ENCODE peak calls at places on chromosomes 11 and 22, in nine cellular contexts. D, V, B, E, S, P, W, U and R are unnamed samples.

GRCh38 chr11:119323532-119324033 is 6.7 kb upstream of the MCAM start:
- DNase-seq in D (no peak), B (peak), E (peak), V (peak), S (peak), P (peak), U (peak), W (peak), R (peak)

GRCh38 chr11:47348859-47349258 is 3.6 kb downstream of the MYBPC3 start:
- DNase-seq in D (no peak), B (peak), V (peak), U (no peak), P (no peak), W (peak), E (no peak), S (no peak), R (no peak)

GRCh38 chr22:47687776-47688175 is 925.3 kb downstream of the TBC1D22A start:
- DNase-seq in W (no peak), P (no peak), S (no peak), E (no peak), D (no peak), B (no peak), U (no peak), V (no peak), R (no peak)

GRCh38 chr11:110076388-110076965 is 16.7 kb upstream of the ZC3H12C start:
- DNase-seq in B (peak), P (no peak), V (no peak), S (no peak), U (no peak), W (no peak), D (no peak), E (no peak), R (no peak)

GRCh38 chr11:75346912-75347647 is 4.4 kb downstream of the ARRB1 start:
- DNase-seq in U (no peak), D (no peak), P (peak), V (no peak), B (peak), W (peak), E (no peak), S (peak), R (no peak)

GRCh38 chr22:38327805-38328204 is 10.6 kb upstream of the CSNK1E start:
- DNase-seq in W (peak), V (no peak), S (no peak), U (no peak), B (peak), E (no peak), P (no peak), D (no peak), R (no peak)

GRCh38 chr11:112828433-112828832 is 132.8 kb upstream of the NCAM1 start:
- DNase-seq in E (no peak), W (no peak), S (no peak), D (no peak), B (no peak), P (no peak), U (no peak), V (no peak), R (no peak)

GRCh38 chr11:468493-468892 is 18.4 kb downstream of the PTDSS2 start:
- DNase-seq in W (no peak), E (no peak), D (no peak), V (no peak), P (no peak), U (no peak), S (no peak), B (no peak), R (no peak)

GRCh38 chr11:12599408-12600143 is 74.6 kb upstream of the TEAD1 start:
- DNase-seq in W (no peak), U (no peak), E (no peak), S (peak), D (peak), B (peak), V (no peak), P (no peak), R (peak)

GRCh38 chr11:73140213-73141030 is 1.7 kb downstream of the FCHSD2 start:
- DNase-seq in V (peak), D (peak), S (peak), P (no peak), W (no peak), U (no peak), E (no peak), B (peak), R (peak)

GRCh38 chr11:75572744-75573143 is 10.7 kb downstream of the SERPINH1 start:
- DNase-seq in U (no peak), B (no peak), W (no peak), P (no peak), S (no peak), V (no peak), D (no peak), E (no peak), R (no peak)

GRCh38 chr22:37284807-37285355 is 2.6 kb downstream of the CYTH4 start:
- DNase-seq in P (peak), V (no peak), D (no peak), B (no peak), W (no peak), E (peak), S (peak), U (peak), R (peak)

GRCh38 chr11:65960824-65961266 is 689 bp upstream of the SART1 start:
- DNase-seq in E (no peak), B (no peak), W (no peak), U (no peak), V (no peak), D (no peak), S (no peak), P (no peak), R (no peak)

GRCh38 chr11:123640029-123640428 is 14.4 kb downstream of the SCN3B start:
- DNase-seq in V (no peak), W (no peak), B (no peak), S (no peak), P (no peak), E (no peak), U (no peak), D (no peak), R (no peak)

GRCh38 chr11:44590769-44591168 is 25.3 kb downstream of the CD82 start:
- DNase-seq in V (no peak), D (no peak), S (no peak), P (no peak), W (no peak), U (no peak), B (no peak), E (no peak), R (no peak)

GRCh38 chr11:87359401-87359800 is 321.7 kb downstream of the TMEM135 start:
- DNase-seq in E (no peak), P (no peak), D (no peak), U (no peak), V (no peak), W (no peak), B (no peak), S (no peak), R (no peak)

GRCh38 chr11:111435046-111435698 is 56.1 kb upstream of the POU2AF1 start:
- DNase-seq in U (no peak), P (peak), D (no peak), W (no peak), V (no peak), S (no peak), E (no peak), B (no peak), R (no peak)

GRCh38 chr22:25702571-25703167 is 39.3 kb upstream of the MYO18B start:
- DNase-seq in U (no peak), W (no peak), B (no peak), E (no peak), V (no peak), P (no peak), D (no peak), S (no peak), R (peak)

GRCh38 chr22:22109693-22110466 is 127.3 kb upstream of the TOP3B start:
- DNase-seq in V (no peak), P (no peak), D (no peak), E (no peak), S (no peak), W (no peak), B (no peak), U (no peak), R (no peak)

GRCh38 chr22:29216873-29217666 is 11.4 kb downstream of the EMID1 start:
- DNase-seq in P (peak), V (peak), U (no peak), B (peak), D (no peak), E (no peak), S (no peak), W (peak), R (no peak)

GRCh38 chr22:47325249-47325648 is 562.8 kb downstream of the TBC1D22A start:
- DNase-seq in W (no peak), B (no peak), S (no peak), E (no peak), P (no peak), U (no peak), D (no peak), V (no peak), R (no peak)

GRCh38 chr11:72224587-72225410 is at the start of gene INPPL1:
- DNase-seq in U (peak), P (peak), S (peak), B (peak), E (no peak), D (no peak), W (no peak), V (peak), R (peak)

GRCh38 chr22:41094036-41094435 is 1.6 kb downstream of the EP300 start:
- DNase-seq in S (no peak), V (no peak), W (peak), D (no peak), E (no peak), U (no peak), B (peak), P (no peak), R (peak)

GRCh38 chr11:68792400-68792955 is 41.2 kb upstream of the TESMIN start:
- DNase-seq in U (no peak), E (no peak), D (no peak), W (no peak), V (no peak), S (no peak), P (no peak), B (peak), R (no peak)

GRCh38 chr11:43545610-43546009 is 134.9 kb upstream of the HSD17B12 start:
- DNase-seq in U (no peak), S (no peak), V (no peak), P (no peak), W (no peak), D (no peak), B (no peak), E (no peak), R (no peak)

GRCh38 chr11:129569007-129569406 is 193.4 kb downstream of the BARX2 start:
- DNase-seq in W (no peak), B (no peak), D (no peak), U (no peak), V (no peak), S (no peak), E (no peak), P (no peak), R (no peak)

GRCh38 chr11:3201677-3202181 is 16.9 kb downstream of the MRGPRG start:
- DNase-seq in S (no peak), P (no peak), V (no peak), E (no peak), W (no peak), B (no peak), D (no peak), U (no peak), R (no peak)

GRCh38 chr11:2363816-2364370 is 13.2 kb upstream of the CD81 start:
- DNase-seq in V (no peak), U (no peak), P (no peak), W (no peak), S (no peak), E (no peak), B (no peak), D (no peak), R (no peak)

GRCh38 chr11:69509381-69509780 is 27.9 kb downstream of the LINC01488 start:
- DNase-seq in P (peak), U (no peak), B (no peak), D (no peak), E (no peak), V (no peak), S (no peak), W (no peak), R (no peak)

GRCh38 chr11:75333807-75334140 is 17.7 kb downstream of the ARRB1 start:
- DNase-seq in S (no peak), E (no peak), V (no peak), U (no peak), B (no peak), D (no peak), P (no peak), W (no peak), R (no peak)

GRCh38 chr22:17576475-17576874 is 13.2 kb downstream of the SLC25A18 start:
- DNase-seq in E (no peak), B (peak), S (no peak), U (no peak), W (peak), D (no peak), P (no peak), V (peak), R (no peak)

GRCh38 chr22:23404689-23405365 is 175.3 kb downstream of the IGLL1 start:
- DNase-seq in U (no peak), V (no peak), B (peak), P (peak), W (no peak), D (peak), S (no peak), E (no peak), R (no peak)

GRCh38 chr11:120511116-120511803 is at the start of gene GRIK4:
- DNase-seq in E (peak), V (peak), D (peak), W (peak), S (peak), U (peak), P (peak), B (peak), R (peak)

GRCh38 chr11:118304227-118304808 is at the start of gene CD3E:
- DNase-seq in D (no peak), W (no peak), S (no peak), B (no peak), P (no peak), V (no peak), U (peak), E (no peak), R (no peak)